ENCODE peak calls at places on chromosome 17, in seven cellular contexts. One of them, this sample, is unnamed.

GRCh38 chr17:59762022-59762825 is 54.8 kb downstream of the VMP1 start:
- DNase-seq in AG10803: peak; percentile 71
- DNase-seq in NCI-H1694: no peak
- DNase-seq in endothelial cell: no peak
- DNase-seq in Calu3: no peak
- DNase-seq in LoVo: no peak
- DNase-seq in AG08396: no peak
- DNase-seq in this sample: no peak

GRCh38 chr17:36824678-36825091 is 112.6 kb upstream of the LHX1 start:
- DNase-seq in AG10803: peak; percentile 6
- DNase-seq in NCI-H1694: no peak
- DNase-seq in endothelial cell: no peak
- DNase-seq in Calu3: no peak
- DNase-seq in LoVo: no peak
- DNase-seq in AG08396: no peak
- DNase-seq in this sample: no peak

GRCh38 chr17:37848690-37849616 is 75.3 kb upstream of the TBC1D3K start:
- DNase-seq in AG10803: peak; percentile 72
- DNase-seq in NCI-H1694: no peak
- DNase-seq in endothelial cell: no peak
- DNase-seq in Calu3: peak; percentile 73
- DNase-seq in LoVo: peak; percentile 61
- DNase-seq in AG08396: peak; percentile 72
- DNase-seq in this sample: no peak

GRCh38 chr17:7855643-7856080 is 796 bp downstream of the TMEM88 start:
- DNase-seq in AG10803: no peak
- DNase-seq in NCI-H1694: no peak
- DNase-seq in endothelial cell: no peak
- DNase-seq in Calu3: no peak
- DNase-seq in LoVo: no peak
- DNase-seq in AG08396: no peak
- DNase-seq in this sample: no peak

GRCh38 chr17:50832267-50833227 is 2.8 kb upstream of the WFIKKN2 start:
- DNase-seq in AG10803: no peak
- DNase-seq in NCI-H1694: no peak
- DNase-seq in endothelial cell: no peak
- DNase-seq in Calu3: no peak
- DNase-seq in LoVo: no peak
- DNase-seq in AG08396: no peak
- DNase-seq in this sample: no peak

GRCh38 chr17:14428640-14429029 is 127.8 kb downstream of the HS3ST3B1 start:
- DNase-seq in AG10803: no peak
- DNase-seq in NCI-H1694: no peak
- DNase-seq in endothelial cell: no peak
- DNase-seq in Calu3: no peak
- DNase-seq in LoVo: no peak
- DNase-seq in AG08396: no peak
- DNase-seq in this sample: peak; percentile 40

GRCh38 chr17:19238167-19238505 is 970 bp downstream of the EPN2 start:
- DNase-seq in AG10803: no peak
- DNase-seq in NCI-H1694: peak; percentile 22
- DNase-seq in endothelial cell: peak; percentile 31
- DNase-seq in Calu3: peak; percentile 14
- DNase-seq in LoVo: peak; percentile 20
- DNase-seq in AG08396: peak; percentile 49
- DNase-seq in this sample: no peak

GRCh38 chr17:76076100-76076764 is 1.7 kb downstream of the GALR2 start:
- DNase-seq in AG10803: no peak
- DNase-seq in NCI-H1694: no peak
- DNase-seq in endothelial cell: no peak
- DNase-seq in Calu3: no peak
- DNase-seq in LoVo: no peak
- DNase-seq in AG08396: no peak
- DNase-seq in this sample: no peak

GRCh38 chr17:52666264-52666663 is 507.8 kb upstream of the CA10 start:
- DNase-seq in AG10803: no peak
- DNase-seq in NCI-H1694: no peak
- DNase-seq in endothelial cell: no peak
- DNase-seq in Calu3: no peak
- DNase-seq in LoVo: no peak
- DNase-seq in AG08396: no peak
- DNase-seq in this sample: no peak

GRCh38 chr17:81285179-81285878 is 9.8 kb downstream of the SLC38A10 start:
- DNase-seq in AG10803: peak; percentile 12
- DNase-seq in NCI-H1694: no peak
- DNase-seq in endothelial cell: peak; percentile 71
- DNase-seq in Calu3: no peak
- DNase-seq in LoVo: no peak
- DNase-seq in AG08396: no peak
- DNase-seq in this sample: no peak

GRCh38 chr17:83004791-83005380 is 74.5 kb upstream of the METRNL start:
- DNase-seq in AG10803: no peak
- DNase-seq in NCI-H1694: no peak
- DNase-seq in endothelial cell: no peak
- DNase-seq in Calu3: no peak
- DNase-seq in LoVo: no peak
- DNase-seq in AG08396: no peak
- DNase-seq in this sample: no peak

GRCh38 chr17:9409430-9409829 is 166.2 kb downstream of the STX8 start:
- DNase-seq in AG10803: peak; percentile 22
- DNase-seq in NCI-H1694: no peak
- DNase-seq in endothelial cell: no peak
- DNase-seq in Calu3: no peak
- DNase-seq in LoVo: no peak
- DNase-seq in AG08396: no peak
- DNase-seq in this sample: no peak

GRCh38 chr17:1058423-1059130 is 61.6 kb downstream of the TIMM22 start:
- DNase-seq in AG10803: peak; percentile 24
- DNase-seq in NCI-H1694: peak; percentile 63
- DNase-seq in endothelial cell: peak; percentile 58
- DNase-seq in Calu3: peak; percentile 68
- DNase-seq in LoVo: peak; percentile 54
- DNase-seq in AG08396: no peak
- DNase-seq in this sample: peak; percentile 35

GRCh38 chr17:72529386-72529785 is 408.6 kb downstream of the SOX9 start:
- DNase-seq in AG10803: no peak
- DNase-seq in NCI-H1694: peak; percentile 14
- DNase-seq in endothelial cell: no peak
- DNase-seq in Calu3: no peak
- DNase-seq in LoVo: no peak
- DNase-seq in AG08396: no peak
- DNase-seq in this sample: no peak

GRCh38 chr17:41687828-41688640 is 651 bp upstream of the EIF1 start:
- DNase-seq in AG10803: no peak
- DNase-seq in NCI-H1694: peak; percentile 73
- DNase-seq in endothelial cell: peak; percentile 25
- DNase-seq in Calu3: peak; percentile 88
- DNase-seq in LoVo: peak; percentile 62
- DNase-seq in AG08396: no peak
- DNase-seq in this sample: peak; percentile 89

This sample was measured in NAMALWA.